ENCODE peak calls at places on chromosomes 1 and 21, in four cellular contexts. Y is WTC11, M is K562, K is HepG2. E is an unnamed sample.

GRCh38 chr1:117826551-117827078 is 102.8 kb downstream of the GDAP2 start:
- DNase-seq in M (no peak), K (peak), Y (no peak), E (no peak)

GRCh38 chr1:15277933-15278332 is 30.9 kb downstream of the FHAD1 start:
- DNase-seq in M (no peak), K (no peak), Y (no peak), E (no peak)

GRCh38 chr1:185674201-185674600 is 60.0 kb upstream of the HMCN1 start:
- DNase-seq in Y (no peak), K (peak), M (no peak), E (no peak)

GRCh38 chr1:30815556-30815955 is 58.0 kb upstream of the LAPTM5 start:
- DNase-seq in Y (no peak), M (no peak), K (no peak), E (no peak)

GRCh38 chr1:177517556-177517955 is 346.8 kb downstream of the BRINP2 start:
- DNase-seq in Y (no peak), M (no peak), K (no peak), E (no peak)

GRCh38 chr21:42547906-42548365 is 34.3 kb downstream of the SLC37A1 start:
- DNase-seq in K (no peak), Y (no peak), M (no peak), E (no peak)

GRCh38 chr1:15935056-15935950 is 40.6 kb downstream of the ZBTB17 start:
- DNase-seq in K (no peak), M (no peak), Y (no peak), E (no peak)

GRCh38 chr1:64223329-64224151 is 20.1 kb downstream of the UBE2U start:
- DNase-seq in K (no peak), Y (no peak), M (no peak), E (peak)

GRCh38 chr1:2580691-2581090 is 5.9 kb upstream of the PRXL2B start:
- DNase-seq in M (no peak), K (no peak), Y (no peak), E (no peak)

GRCh38 chr1:208160259-208160819 is 83.8 kb downstream of the PLXNA2 start:
- DNase-seq in M (peak), Y (no peak), K (no peak), E (no peak)

GRCh38 chr1:208162903-208163302 is 81.3 kb downstream of the PLXNA2 start:
- DNase-seq in M (no peak), K (no peak), Y (no peak), E (no peak)

GRCh38 chr1:208159542-208160258 is 84.5 kb downstream of the PLXNA2 start:
- DNase-seq in M (peak), K (no peak), Y (no peak), E (no peak)

GRCh38 chr1:208161656-208162375 is 82.4 kb downstream of the PLXNA2 start:
- DNase-seq in K (no peak), M (peak), Y (no peak), E (no peak)

DNA sequence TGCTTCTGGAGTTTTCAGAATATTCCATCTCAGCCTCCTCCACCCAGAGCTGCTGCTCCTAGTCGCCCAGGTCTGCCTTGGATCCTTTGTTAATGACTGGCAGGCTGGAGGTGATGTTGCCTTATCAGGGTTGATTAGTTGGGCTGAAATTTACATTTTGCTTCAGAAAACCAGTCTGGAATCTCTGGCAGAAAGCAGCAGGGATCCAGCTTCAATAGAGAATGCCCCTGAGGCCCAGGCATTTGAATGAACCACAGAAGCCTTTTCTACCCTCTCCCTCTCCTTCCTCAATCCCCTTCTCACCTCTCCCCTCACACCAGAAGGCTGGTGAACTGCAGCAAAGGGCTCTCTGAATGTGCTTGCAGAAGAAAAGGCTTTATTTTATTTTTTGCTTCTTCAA is 83.2 kb downstream of the PLXNA2 start:
- DNase-seq in K (no peak), Y (no peak), M (no peak), E (no peak)
- TF ChIP-seq ELF4 in K (no peak), Y (no peak), M (no peak), E (no peak)

GRCh38 chr1:228156941-228157351 is 7.2 kb downstream of the GJC2 start:
- DNase-seq in Y (no peak), K (no peak), M (no peak), E (no peak)

GRCh38 chr1:228157381-228158126 is 7.8 kb downstream of the GJC2 start:
- DNase-seq in Y (no peak), M (no peak), K (no peak), E (no peak)

GRCh38 chr1:228160201-228160761 is 5.3 kb upstream of the IBA57 start:
- DNase-seq in K (no peak), M (no peak), Y (no peak), E (no peak)

GRCh38 chr1:228158151-228158571 is 7.4 kb upstream of the IBA57 start:
- DNase-seq in M (no peak), Y (no peak), K (no peak), E (no peak)

DNA sequence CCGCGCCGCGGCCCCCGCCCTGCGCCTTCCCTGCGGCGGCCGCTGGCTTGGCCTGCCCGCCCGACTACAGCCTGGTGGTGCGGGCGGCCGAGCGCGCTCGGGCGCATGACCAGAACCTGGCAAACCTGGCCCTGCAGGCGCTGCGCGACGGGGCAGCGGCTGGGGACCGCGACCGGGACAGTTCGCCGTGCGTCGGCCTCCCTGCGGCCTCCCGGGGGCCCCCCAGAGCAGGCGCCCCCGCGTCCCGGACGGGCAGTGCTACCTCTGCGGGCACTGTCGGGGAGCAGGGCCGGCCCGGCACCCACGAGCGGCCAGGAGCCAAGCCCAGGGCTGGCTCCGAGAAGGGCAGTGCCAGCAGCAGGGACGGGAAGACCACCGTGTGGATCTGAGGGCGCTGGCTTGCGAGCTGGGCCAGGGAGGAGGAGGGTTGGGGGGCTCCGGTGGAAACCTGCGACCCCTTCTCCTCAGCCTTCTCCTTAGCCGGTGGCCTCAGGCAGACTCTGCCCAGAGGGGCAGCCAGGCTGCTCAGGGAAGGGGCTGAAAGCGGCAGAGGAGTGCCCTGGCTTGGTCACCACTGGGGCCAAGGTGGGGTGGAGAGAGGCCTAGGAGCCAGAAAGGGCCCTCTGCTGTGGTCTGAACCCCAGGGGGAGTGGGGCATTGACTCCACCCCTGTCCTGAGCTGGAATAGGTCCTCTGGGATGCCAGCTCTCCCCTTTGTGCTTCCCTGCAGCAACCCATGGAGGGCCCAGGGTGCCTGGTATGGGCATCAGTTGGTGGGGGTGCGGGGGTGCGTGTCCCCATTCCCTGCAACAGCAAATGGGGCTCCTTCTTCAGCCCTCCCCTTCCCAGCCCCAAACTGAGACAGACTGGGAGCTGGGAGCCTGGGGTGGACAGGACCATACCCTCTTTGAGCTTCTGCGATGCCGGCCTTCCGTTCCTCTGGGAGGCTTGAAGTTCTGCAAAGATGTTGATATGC is 6.6 kb upstream of the IBA57 start:
- DNase-seq in K (no peak), Y (no peak), M (no peak), E (no peak)
- TF ChIP-seq ELF4 in K (no peak), Y (no peak), M (no peak), E (no peak)

DNA sequence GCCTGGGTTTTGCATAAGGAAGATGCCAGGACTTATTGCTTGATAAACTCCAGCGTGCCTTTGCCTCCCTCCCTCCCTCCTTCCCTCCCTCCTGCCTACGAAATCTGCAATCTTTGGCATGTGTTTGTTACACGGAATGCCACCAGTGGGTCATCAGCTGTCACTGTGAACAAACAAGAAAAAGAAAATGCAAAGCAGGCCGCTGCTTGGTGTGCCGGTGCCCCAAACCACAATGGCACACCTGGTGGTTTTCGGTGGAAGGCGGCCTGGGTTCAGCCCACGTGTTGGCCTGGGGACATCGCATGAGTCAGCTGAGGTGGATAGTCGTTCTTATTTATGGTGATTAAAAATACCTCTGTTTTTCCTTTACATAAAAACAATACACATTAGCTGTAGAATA is 16.3 kb upstream of the IFNLR1 start:
- DNase-seq in K (no peak), Y (no peak), M (no peak), E (no peak)
- TF ChIP-seq ELF4 in K (no peak), Y (no peak), M (no peak), E (no peak)

DNA sequence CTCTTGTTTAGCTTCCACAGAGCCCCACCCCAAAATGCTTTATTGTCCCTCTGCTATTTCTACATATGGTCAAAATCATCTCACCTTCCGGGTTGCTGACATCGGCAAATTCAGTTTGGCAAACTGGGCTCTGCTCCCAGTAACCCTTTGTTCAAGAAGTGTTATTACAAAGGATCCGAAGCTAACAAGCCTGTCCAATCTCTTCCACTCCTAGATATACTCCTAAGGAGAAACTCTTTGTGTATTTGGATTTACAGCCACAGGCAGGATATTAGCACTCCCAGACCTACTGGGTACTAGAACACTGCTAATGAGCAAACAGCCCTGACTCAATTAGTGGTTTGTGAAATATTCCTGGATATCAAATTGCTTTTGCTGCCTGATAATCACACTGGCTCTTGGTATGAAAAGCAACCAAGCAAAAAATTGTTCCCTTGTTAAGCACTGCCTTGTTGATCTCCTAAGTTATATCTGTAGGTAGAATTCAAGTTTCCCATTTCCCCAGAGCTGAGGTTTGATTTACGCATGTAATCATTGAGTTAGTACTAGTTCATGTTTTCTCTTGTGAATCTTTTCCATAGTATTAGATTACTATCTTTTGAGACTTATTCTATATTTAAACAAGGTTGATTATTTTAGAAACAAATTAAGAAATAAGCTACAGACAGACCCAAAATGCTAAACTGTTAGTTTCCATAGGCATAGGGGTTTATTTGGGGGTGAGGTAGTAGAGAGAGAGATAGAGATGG is 3.8 kb downstream of the JUN start:
- DNase-seq in M (no peak), K (peak), Y (no peak), E (peak)
- TF ChIP-seq ELF4 in M (no peak), K (no peak), Y (no peak), E (peak)

GRCh38 chr1:168933143-168933840 is 173.2 kb upstream of the ATP1B1 start:
- DNase-seq in M (no peak), K (no peak), Y (no peak), E (no peak)

DNA sequence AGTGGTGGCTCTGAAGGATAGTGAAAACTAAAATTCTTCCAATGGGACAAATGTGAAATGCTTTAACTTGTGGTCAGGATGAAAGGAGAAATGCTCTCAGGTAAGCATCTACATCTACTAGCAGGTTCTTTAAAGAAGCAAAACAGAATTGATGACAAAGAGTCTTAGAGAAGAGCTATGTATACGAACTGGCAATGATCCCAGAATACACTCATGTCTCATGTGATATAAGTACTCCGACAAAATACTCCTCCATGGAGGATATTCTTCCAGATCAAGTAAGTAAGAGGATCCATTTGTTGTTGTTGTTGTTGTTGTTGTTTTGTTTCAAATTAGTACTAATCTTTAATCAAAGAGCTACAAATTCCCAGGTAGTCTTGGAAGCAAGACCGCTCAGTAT is 174.0 kb upstream of the ATP1B1 start:
- DNase-seq in M (no peak), Y (no peak), K (no peak), E (no peak)
- TF ChIP-seq ELF4 in M (no peak), Y (no peak), K (no peak), E (no peak)

DNA sequence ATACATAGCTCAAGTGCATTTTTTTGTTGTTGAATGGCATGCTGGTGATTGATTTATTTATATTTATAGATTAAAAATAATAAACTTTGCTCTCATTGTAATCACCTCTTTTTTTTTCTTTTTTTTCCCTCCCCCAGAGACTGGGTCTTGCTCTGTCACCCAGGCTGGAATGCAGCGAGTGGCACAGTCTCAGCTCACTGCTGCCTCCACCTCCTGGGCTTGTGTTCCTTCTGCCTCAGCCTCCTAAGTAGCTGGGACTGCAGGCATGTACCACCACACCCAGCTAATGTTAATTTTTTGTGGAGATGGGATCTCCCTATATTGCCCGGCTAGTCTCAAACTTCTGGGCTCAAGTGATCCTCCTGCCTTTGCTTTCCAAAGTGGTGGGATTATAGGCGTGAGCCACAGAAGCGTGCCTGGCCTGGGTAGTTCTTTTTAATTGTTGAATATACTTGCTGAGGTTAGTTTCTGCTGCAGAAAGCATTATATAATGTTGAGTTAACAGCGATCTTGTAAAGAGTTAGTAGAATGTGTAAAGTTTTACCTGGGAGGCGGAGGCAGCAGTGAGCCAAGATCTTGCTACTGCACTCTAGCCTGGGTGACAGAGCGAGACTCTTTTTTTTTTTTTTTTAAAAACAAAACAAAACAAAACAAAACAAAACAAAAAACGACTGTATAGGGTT is 82.6 kb downstream of the CAMTA1 start:
- DNase-seq in Y (no peak), M (no peak), K (no peak), E (no peak)
- TF ChIP-seq ELF4 in Y (no peak), M (no peak), K (no peak), E (no peak)

GRCh38 chr21:26007911-26008579 is 162.5 kb downstream of the APP start:
- DNase-seq in K (no peak), Y (no peak), M (no peak), E (no peak)
- TF ChIP-seq ELF4 in K (no peak), Y (no peak), M (no peak), E (no peak)

GRCh38 chr1:225845097-225845496 is 35.2 kb downstream of the EPHX1 start:
- DNase-seq in M (no peak), K (no peak), Y (no peak), E (no peak)

GRCh38 chr1:225844236-225845061 is 34.5 kb downstream of the EPHX1 start:
- DNase-seq in M (no peak), Y (no peak), K (no peak), E (no peak)

GRCh38 chr1:225846331-225847310 is 35.6 kb downstream of the TMEM63A start:
- DNase-seq in K (no peak), M (no peak), Y (no peak), E (no peak)

GRCh38 chr1:225847610-225848009 is 34.6 kb downstream of the TMEM63A start:
- DNase-seq in K (no peak), Y (no peak), M (peak), E (no peak)

DNA sequence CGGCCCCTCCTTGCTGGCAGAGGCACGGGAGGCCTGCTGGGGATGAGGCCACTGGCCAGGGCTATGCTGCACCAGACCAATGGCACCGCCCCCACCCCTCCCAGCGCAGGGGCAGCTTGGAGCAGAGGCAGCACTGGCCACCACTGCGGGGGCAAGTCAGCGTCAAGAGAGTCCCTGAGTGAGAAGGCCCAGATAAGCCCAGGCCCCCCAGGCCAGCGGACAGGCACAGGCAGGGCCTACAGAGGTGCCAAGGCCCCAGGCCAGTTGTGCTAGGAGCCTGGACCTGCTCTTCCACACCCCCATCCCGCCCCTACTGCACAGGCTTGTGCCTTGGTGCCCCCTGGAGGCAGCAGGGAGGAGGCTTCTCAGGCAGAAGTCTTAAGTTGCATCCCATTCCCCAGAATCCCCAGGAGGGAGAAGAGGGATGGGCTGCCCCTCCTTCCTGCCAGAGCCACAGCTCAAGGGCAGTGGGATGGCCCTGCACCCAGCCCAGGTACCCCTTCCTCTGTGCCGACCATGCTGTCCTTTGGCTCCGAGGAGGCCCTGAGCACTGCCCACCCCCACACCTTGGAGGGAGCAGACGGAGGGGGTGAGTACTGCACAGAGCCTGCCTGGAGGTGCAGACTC is 35.8 kb downstream of the EPHX1 start:
- DNase-seq in K (peak), Y (peak), M (peak), E (peak)
- TF ChIP-seq ELF4 in K (no peak), Y (no peak), M (no peak), E (no peak)

GRCh38 chr1:193754732-193755427 is 568.5 kb upstream of the B3GALT2 start:
- DNase-seq in Y (no peak), M (no peak), K (no peak), E (no peak)

GRCh38 chr1:193749868-193750267 is 563.5 kb upstream of the B3GALT2 start:
- DNase-seq in Y (no peak), K (no peak), M (no peak), E (no peak)

GRCh38 chr1:193753038-193753756 is 566.8 kb upstream of the B3GALT2 start:
- DNase-seq in K (no peak), Y (no peak), M (no peak), E (no peak)

DNA sequence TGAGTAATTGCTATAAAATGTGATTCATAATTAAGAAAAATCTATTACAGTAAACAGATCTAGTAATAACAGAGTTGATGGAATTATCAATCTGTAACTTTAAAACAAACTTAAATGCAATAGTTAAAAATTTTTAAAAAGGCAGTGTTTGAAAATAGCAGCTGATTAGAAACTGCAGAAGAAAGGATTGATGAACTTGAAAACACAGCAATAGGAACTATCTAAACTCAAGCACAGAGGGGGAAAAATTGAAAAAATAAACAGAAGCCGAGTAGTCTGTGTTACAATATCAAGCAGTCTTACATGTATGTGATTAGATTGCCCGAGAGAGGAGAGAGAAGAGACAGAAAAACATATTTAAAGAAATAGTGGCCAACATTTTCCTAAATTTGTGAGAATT is 569.0 kb upstream of the B3GALT2 start:
- DNase-seq in M (no peak), Y (no peak), K (no peak), E (no peak)
- TF ChIP-seq ELF4 in M (no peak), Y (no peak), K (no peak), E (no peak)